ENCODE peak calls at places on chromosome 15, in six cellular contexts. One of them, this sample, is unnamed.
A peak's percentile ranks its signal among the peaks of the same experiment; 100 is the strongest.

GRCh38 chr15:34799149-34799824 is 3.9 kb upstream of the ACTC1 start:
- DNase-seq in A549: peak; percentile 21
- DNase-seq in NB4: no peak
- DNase-seq in hepatocyte: peak; percentile 38
- DNase-seq in IMR-90: no peak
- DNase-seq in ovary: peak; percentile 45
- DNase-seq in this sample: peak; percentile 59

GRCh38 chr15:89654311-89654761 is 931 bp downstream of the KIF7 start:
- DNase-seq in IMR-90: peak; percentile 36
- DNase-seq in hepatocyte: no peak
- DNase-seq in A549: no peak
- DNase-seq in ovary: no peak
- DNase-seq in NB4: no peak
- DNase-seq in this sample: peak; percentile 41

GRCh38 chr15:88142141-88142540 is 114.4 kb downstream of the NTRK3 start:
- DNase-seq in ovary: no peak
- DNase-seq in NB4: no peak
- DNase-seq in IMR-90: no peak
- DNase-seq in A549: no peak
- DNase-seq in hepatocyte: no peak
- DNase-seq in this sample: no peak

GRCh38 chr15:96796841-96797240 is 466.3 kb downstream of the NR2F2 start:
- DNase-seq in NB4: no peak
- DNase-seq in IMR-90: no peak
- DNase-seq in ovary: no peak
- DNase-seq in hepatocyte: no peak
- DNase-seq in A549: no peak
- DNase-seq in this sample: no peak

GRCh38 chr15:25715536-25716413 is 147.4 kb downstream of the ATP10A start:
- DNase-seq in hepatocyte: no peak
- DNase-seq in ovary: no peak
- DNase-seq in IMR-90: no peak
- DNase-seq in A549: no peak
- DNase-seq in NB4: no peak
- DNase-seq in this sample: no peak

GRCh38 chr15:76994971-76995945 is at the start of gene PSTPIP1:
- DNase-seq in hepatocyte: no peak
- DNase-seq in A549: no peak
- DNase-seq in NB4: peak; percentile 92
- DNase-seq in IMR-90: no peak
- DNase-seq in ovary: peak; percentile 49
- DNase-seq in this sample: no peak

GRCh38 chr15:49036650-49037545 is 9.3 kb downstream of the SECISBP2L start:
- DNase-seq in A549: no peak
- DNase-seq in IMR-90: peak; percentile 72
- DNase-seq in hepatocyte: no peak
- DNase-seq in ovary: no peak
- DNase-seq in NB4: no peak
- DNase-seq in this sample: peak; percentile 32

GRCh38 chr15:81176291-81176893 is 20.3 kb upstream of the IL16 start:
- DNase-seq in hepatocyte: no peak
- DNase-seq in ovary: no peak
- DNase-seq in A549: no peak
- DNase-seq in NB4: no peak
- DNase-seq in IMR-90: no peak
- DNase-seq in this sample: no peak

GRCh38 chr15:67785431-67785830 is 39.9 kb upstream of the SKOR1 start:
- DNase-seq in NB4: no peak
- DNase-seq in ovary: no peak
- DNase-seq in A549: no peak
- DNase-seq in IMR-90: no peak
- DNase-seq in hepatocyte: no peak
- DNase-seq in this sample: no peak

GRCh38 chr15:42670441-42670840 is 66.5 kb downstream of the CDAN1 start:
- DNase-seq in ovary: no peak
- DNase-seq in IMR-90: no peak
- DNase-seq in hepatocyte: no peak
- DNase-seq in NB4: no peak
- DNase-seq in A549: no peak
- DNase-seq in this sample: peak; percentile 13

GRCh38 chr15:90814193-90814811 is 54.1 kb upstream of the FURIN start:
- DNase-seq in A549: no peak
- DNase-seq in NB4: no peak
- DNase-seq in IMR-90: peak; percentile 38
- DNase-seq in ovary: no peak
- DNase-seq in hepatocyte: peak; percentile 9
- DNase-seq in this sample: peak; percentile 55

GRCh38 chr15:91861223-91861622 is 7.7 kb downstream of the SLCO3A1 start:
- DNase-seq in IMR-90: no peak
- DNase-seq in NB4: peak; percentile 83
- DNase-seq in hepatocyte: no peak
- DNase-seq in ovary: no peak
- DNase-seq in A549: no peak
- DNase-seq in this sample: no peak

GRCh38 chr15:40930430-40931299 is 1.5 kb downstream of the DLL4 start:
- DNase-seq in ovary: no peak
- DNase-seq in NB4: peak; percentile 63
- DNase-seq in hepatocyte: peak; percentile 74
- DNase-seq in A549: peak; percentile 50
- DNase-seq in IMR-90: peak; percentile 51
- DNase-seq in this sample: peak; percentile 49

GRCh38 chr15:89936051-89936792 is 23.5 kb upstream of the ARPIN start:
- DNase-seq in NB4: peak; percentile 71
- DNase-seq in hepatocyte: no peak
- DNase-seq in A549: no peak
- DNase-seq in IMR-90: no peak
- DNase-seq in ovary: no peak
- DNase-seq in this sample: no peak

GRCh38 chr15:51749307-51749706 is 2.1 kb upstream of the TMOD2 start:
- DNase-seq in hepatocyte: no peak
- DNase-seq in ovary: no peak
- DNase-seq in A549: no peak
- DNase-seq in NB4: no peak
- DNase-seq in IMR-90: no peak
- DNase-seq in this sample: no peak

GRCh38 chr15:89807689-89808088 is 7.0 kb downstream of the ANPEP start:
- DNase-seq in ovary: no peak
- DNase-seq in A549: no peak
- DNase-seq in hepatocyte: no peak
- DNase-seq in NB4: no peak
- DNase-seq in IMR-90: no peak
- DNase-seq in this sample: no peak

GRCh38 chr15:31365655-31366127 is 39.1 kb downstream of the KLF13 start:
- DNase-seq in NB4: peak; percentile 99
- DNase-seq in IMR-90: peak; percentile 72
- DNase-seq in ovary: peak; percentile 97
- DNase-seq in A549: no peak
- DNase-seq in hepatocyte: peak; percentile 93
- DNase-seq in this sample: peak; percentile 97

GRCh38 chr15:51170882-51171577 is 76.3 kb upstream of the TNFAIP8L3 start:
- DNase-seq in ovary: no peak
- DNase-seq in A549: no peak
- DNase-seq in hepatocyte: no peak
- DNase-seq in IMR-90: no peak
- DNase-seq in NB4: no peak
- DNase-seq in this sample: no peak

GRCh38 chr15:88454867-88455810 is 12.0 kb downstream of the MRPL46 start:
- DNase-seq in ovary: peak; percentile 67
- DNase-seq in IMR-90: peak; percentile 69
- DNase-seq in hepatocyte: peak; percentile 93
- DNase-seq in A549: peak; percentile 84
- DNase-seq in NB4: peak; percentile 70
- DNase-seq in this sample: peak; percentile 72

GRCh38 chr15:93467327-93467726 is 378.3 kb upstream of the RGMA start:
- DNase-seq in A549: no peak
- DNase-seq in NB4: no peak
- DNase-seq in ovary: no peak
- DNase-seq in IMR-90: no peak
- DNase-seq in hepatocyte: no peak
- DNase-seq in this sample: no peak

GRCh38 chr15:45604321-45604720 is 17.1 kb downstream of the BLOC1S6 start:
- DNase-seq in hepatocyte: no peak
- DNase-seq in NB4: peak; percentile 11
- DNase-seq in ovary: no peak
- DNase-seq in IMR-90: no peak
- DNase-seq in A549: no peak
- DNase-seq in this sample: no peak

GRCh38 chr15:35737521-35737920 is 191.6 kb upstream of the DPH6 start:
- DNase-seq in A549: no peak
- DNase-seq in IMR-90: peak; percentile 33
- DNase-seq in NB4: no peak
- DNase-seq in hepatocyte: no peak
- DNase-seq in ovary: no peak
- DNase-seq in this sample: peak; percentile 70

GRCh38 chr15:74992619-74993018 is 2.7 kb upstream of the SCAMP5 start:
- DNase-seq in IMR-90: no peak
- DNase-seq in ovary: no peak
- DNase-seq in A549: no peak
- DNase-seq in NB4: no peak
- DNase-seq in hepatocyte: no peak
- DNase-seq in this sample: no peak
- TF ChIP-seq CTCF in IMR-90: no peak
- TF ChIP-seq CTCF in ovary: no peak
- TF ChIP-seq CTCF in A549: no peak
- TF ChIP-seq CTCF in NB4: no peak
- TF ChIP-seq CTCF in hepatocyte: no peak
- TF ChIP-seq CTCF in this sample: no peak

GRCh38 chr15:86139828-86140227 is 60.2 kb downstream of the AGBL1 start:
- DNase-seq in NB4: peak; percentile 20
- DNase-seq in hepatocyte: no peak
- DNase-seq in A549: peak; percentile 18
- DNase-seq in ovary: no peak
- DNase-seq in IMR-90: no peak
- DNase-seq in this sample: no peak
- H3K4me3 ChIP-seq in NB4: no peak overlapping the region
- H3K4me3 ChIP-seq in hepatocyte: no peak overlapping the region
- H3K4me3 ChIP-seq in A549: no peak overlapping the region
- H3K4me3 ChIP-seq in ovary: no peak overlapping the region
- H3K4me3 ChIP-seq in IMR-90: no peak overlapping the region
- H3K4me3 ChIP-seq in this sample: no peak overlapping the region

GRCh38 chr15:71342658-71343057 is 227.4 kb downstream of the THSD4 start:
- DNase-seq in NB4: no peak
- DNase-seq in IMR-90: no peak
- DNase-seq in hepatocyte: no peak
- DNase-seq in A549: no peak
- DNase-seq in ovary: no peak
- DNase-seq in this sample: no peak
- TF ChIP-seq CTCF in NB4: no peak
- TF ChIP-seq CTCF in IMR-90: no peak
- TF ChIP-seq CTCF in hepatocyte: no peak
- TF ChIP-seq CTCF in A549: no peak
- TF ChIP-seq CTCF in ovary: no peak
- TF ChIP-seq CTCF in this sample: no peak

GRCh38 chr15:83734487-83734886 is 80.6 kb downstream of the ADAMTSL3 start:
- DNase-seq in A549: no peak
- DNase-seq in NB4: peak; percentile 5
- DNase-seq in hepatocyte: no peak
- DNase-seq in IMR-90: no peak
- DNase-seq in ovary: no peak
- DNase-seq in this sample: peak; percentile 14
- H3K4me3 ChIP-seq in A549: no peak overlapping the region
- H3K4me3 ChIP-seq in NB4: no peak overlapping the region
- H3K4me3 ChIP-seq in hepatocyte: no peak overlapping the region
- H3K4me3 ChIP-seq in IMR-90: no peak overlapping the region
- H3K4me3 ChIP-seq in ovary: no peak overlapping the region
- H3K4me3 ChIP-seq in this sample: no peak overlapping the region

GRCh38 chr15:59687831-59688230 is 1.3 kb downstream of the BNIP2 start:
- DNase-seq in ovary: no peak
- DNase-seq in NB4: peak; percentile 68
- DNase-seq in A549: no peak
- DNase-seq in IMR-90: peak; percentile 44
- DNase-seq in hepatocyte: no peak
- DNase-seq in this sample: peak; percentile 48

GRCh38 chr15:59691194-59691805 is 2.2 kb upstream of the BNIP2 start:
- DNase-seq in NB4: peak; percentile 67
- DNase-seq in A549: peak; percentile 70
- DNase-seq in IMR-90: peak; percentile 58
- DNase-seq in hepatocyte: peak; percentile 63
- DNase-seq in ovary: no peak
- DNase-seq in this sample: peak; percentile 56

GRCh38 chr15:59688383-59688887 is 685 bp downstream of the BNIP2 start:
- DNase-seq in hepatocyte: no peak
- DNase-seq in A549: peak; percentile 72
- DNase-seq in ovary: no peak
- DNase-seq in NB4: peak; percentile 81
- DNase-seq in IMR-90: peak; percentile 77
- DNase-seq in this sample: peak; percentile 90

GRCh38 chr15:59689626-59690236 is 611 bp upstream of the BNIP2 start:
- DNase-seq in ovary: peak; percentile 86
- DNase-seq in NB4: peak; percentile 86
- DNase-seq in hepatocyte: peak; percentile 82
- DNase-seq in IMR-90: peak; percentile 47
- DNase-seq in A549: peak; percentile 93
- DNase-seq in this sample: peak; percentile 75

GRCh38 chr15:59688888-59689625 is at the start of gene BNIP2:
- DNase-seq in IMR-90: peak; percentile 98
- DNase-seq in hepatocyte: peak; percentile 99
- DNase-seq in A549: peak; percentile 100
- DNase-seq in ovary: peak; percentile 100
- DNase-seq in NB4: peak; percentile 99
- DNase-seq in this sample: peak; percentile 99
- TF ChIP-seq CTCF in IMR-90: no peak
- TF ChIP-seq CTCF in hepatocyte: no peak
- TF ChIP-seq CTCF in A549: no peak
- TF ChIP-seq CTCF in ovary: peak; percentile 12
- TF ChIP-seq CTCF in NB4: no peak
- TF ChIP-seq CTCF in this sample: no peak

GRCh38 chr15:58314593-58315216 is 117.1 kb upstream of the LIPC start:
- DNase-seq in hepatocyte: no peak
- DNase-seq in ovary: no peak
- DNase-seq in A549: no peak
- DNase-seq in IMR-90: no peak
- DNase-seq in NB4: no peak
- DNase-seq in this sample: no peak
- H3K4me3 ChIP-seq in hepatocyte: no peak overlapping the region
- H3K4me3 ChIP-seq in ovary: no peak overlapping the region
- H3K4me3 ChIP-seq in A549: no peak overlapping the region
- H3K4me3 ChIP-seq in IMR-90: no peak overlapping the region
- H3K4me3 ChIP-seq in NB4: no peak overlapping the region
- H3K4me3 ChIP-seq in this sample: no peak overlapping the region

This sample was measured in fibroblast of villous mesenchyme.